ENCODE peak calls at places on chromosome 19, in four cellular contexts. One of them, this sample, is unnamed.

GRCh38 chr19:45050036-45050435 is 11.2 kb downstream of the CLASRP start:
- DNase-seq in AG10803: peak
- DNase-seq in NCI-H510A: no peak
- DNase-seq in astrocyte of the spinal cord: no peak
- DNase-seq in this sample: no peak

GRCh38 chr19:18743281-18743825 is 47.8 kb downstream of the COMP start:
- DNase-seq in astrocyte of the spinal cord: peak
- DNase-seq in AG10803: no peak
- DNase-seq in NCI-H510A: no peak
- DNase-seq in this sample: peak

GRCh38 chr19:8302734-8303133 is 5.4 kb downstream of the CD320 start:
- DNase-seq in AG10803: no peak
- DNase-seq in NCI-H510A: no peak
- DNase-seq in astrocyte of the spinal cord: no peak
- DNase-seq in this sample: peak

GRCh38 chr19:42658148-42658547 is 63.4 kb upstream of the CEACAM8 start:
- DNase-seq in astrocyte of the spinal cord: no peak
- DNase-seq in AG10803: peak
- DNase-seq in NCI-H510A: no peak
- DNase-seq in this sample: no peak

GRCh38 chr19:35451278-35452096 is 3.4 kb downstream of the FFAR2 start:
- DNase-seq in astrocyte of the spinal cord: no peak
- DNase-seq in AG10803: no peak
- DNase-seq in NCI-H510A: no peak
- DNase-seq in this sample: no peak

GRCh38 chr19:41064974-41065569 is 23.2 kb upstream of the CYP2A13 start:
- DNase-seq in NCI-H510A: no peak
- DNase-seq in AG10803: peak
- DNase-seq in astrocyte of the spinal cord: peak
- DNase-seq in this sample: no peak

GRCh38 chr19:41872775-41873647 is 4.1 kb upstream of the CD79A start:
- DNase-seq in astrocyte of the spinal cord: peak
- DNase-seq in NCI-H510A: peak
- DNase-seq in AG10803: peak
- DNase-seq in this sample: no peak

GRCh38 chr19:17340302-17340870 is 3.0 kb downstream of the GTPBP3 start:
- DNase-seq in NCI-H510A: no peak
- DNase-seq in AG10803: no peak
- DNase-seq in astrocyte of the spinal cord: no peak
- DNase-seq in this sample: no peak

GRCh38 chr19:18477974-18478373 is 40.0 kb upstream of the ISYNA1 start:
- DNase-seq in astrocyte of the spinal cord: no peak
- DNase-seq in AG10803: no peak
- DNase-seq in NCI-H510A: no peak
- DNase-seq in this sample: no peak

GRCh38 chr19:988081-988480 is 3.9 kb downstream of the WDR18 start:
- DNase-seq in NCI-H510A: no peak
- DNase-seq in astrocyte of the spinal cord: no peak
- DNase-seq in AG10803: no peak
- DNase-seq in this sample: no peak

GRCh38 chr19:3501780-3502179 is 1.3 kb upstream of the DOHH start:
- DNase-seq in NCI-H510A: no peak
- DNase-seq in astrocyte of the spinal cord: no peak
- DNase-seq in AG10803: no peak
- DNase-seq in this sample: no peak

GRCh38 chr19:57825501-57825900 is 4.6 kb upstream of the ZNF587B start:
- DNase-seq in AG10803: no peak
- DNase-seq in astrocyte of the spinal cord: no peak
- DNase-seq in NCI-H510A: no peak
- DNase-seq in this sample: no peak

GRCh38 chr19:3243851-3244700 is 19.6 kb downstream of the CELF5 start:
- DNase-seq in AG10803: peak
- DNase-seq in astrocyte of the spinal cord: peak
- DNase-seq in NCI-H510A: no peak
- DNase-seq in this sample: no peak

GRCh38 chr19:7787141-7787540 is 24.1 kb downstream of the CLEC4M start:
- DNase-seq in astrocyte of the spinal cord: no peak
- DNase-seq in AG10803: no peak
- DNase-seq in NCI-H510A: no peak
- DNase-seq in this sample: peak

GRCh38 chr19:35784401-35785086 is 9.2 kb downstream of the ARHGAP33 start:
- DNase-seq in NCI-H510A: no peak
- DNase-seq in AG10803: no peak
- DNase-seq in astrocyte of the spinal cord: no peak
- DNase-seq in this sample: no peak

This sample was measured in CD14-positive monocyte.